ENCODE peak calls at places on chromosomes 13 and 19, in eight cellular contexts. J is suprapubic skin; O is CD4-positive, alpha-beta T cell; Y is dorsolateral prefrontal cortex; B is psoas muscle; T is fibroblast of the aortic adventitia; U is endothelial cell; N is bronchial epithelial cell. H is an unnamed sample.

GRCh38 chr13:114108894-114109293 is 23.5 kb downstream of the RASA3 start:
- DNase-seq in J (peak), O (no peak), Y (no peak), B (peak), T (no peak), U (no peak), N (no peak), H (peak)

GRCh38 chr13:83449666-83450395 is 432.4 kb downstream of the SLITRK1 start:
- DNase-seq in J (no peak), O (no peak), Y (no peak), B (no peak), T (peak), U (no peak), N (peak), H (no peak)

GRCh38 chr19:56189785-56190184 is 7.8 kb downstream of the ZSCAN5B start:
- DNase-seq in J (no peak), O (no peak), Y (no peak), B (no peak), T (no peak), U (no peak), N (no peak), H (no peak)

GRCh38 chr19:46265217-46265828 is 31.5 kb upstream of the HIF3A start:
- DNase-seq in J (no peak), O (peak), Y (peak), B (peak), T (peak), U (peak), N (peak), H (no peak)

GRCh38 chr13:23414682-23415081 is 18.8 kb downstream of the SACS start:
- DNase-seq in J (no peak), O (no peak), Y (no peak), B (no peak), T (no peak), U (no peak), N (peak), H (no peak)

GRCh38 chr13:23456437-23456836 is 22.9 kb upstream of the SACS start:
- DNase-seq in J (no peak), O (no peak), Y (no peak), B (no peak), T (no peak), U (no peak), N (no peak), H (no peak)

GRCh38 chr19:13849991-13850909 is 26.7 kb upstream of the NANOS3 start:
- DNase-seq in J (peak), O (peak), Y (peak), B (peak), T (peak), U (peak), N (no peak), H (no peak)

GRCh38 chr13:94143624-94144350 is 335.7 kb downstream of the DCT start:
- DNase-seq in J (no peak), O (no peak), Y (no peak), B (no peak), T (no peak), U (no peak), N (no peak), H (no peak)

GRCh38 chr13:41268764-41269163 is 5.4 kb upstream of the MTRF1 start:
- DNase-seq in J (no peak), O (no peak), Y (no peak), B (no peak), T (no peak), U (peak), N (no peak), H (no peak)

GRCh38 chr13:64272681-64273080 is 2857.0 kb upstream of the PCDH20 start:
- DNase-seq in J (no peak), O (no peak), Y (no peak), B (no peak), T (peak), U (no peak), N (no peak), H (no peak)

GRCh38 chr19:38298841-38299680 is 5.0 kb upstream of the C19orf33 start:
- DNase-seq in J (no peak), O (no peak), Y (no peak), B (no peak), T (peak), U (no peak), N (no peak), H (no peak)

GRCh38 chr13:82747331-82747730 is 1134.9 kb downstream of the SLITRK1 start:
- DNase-seq in J (no peak), O (no peak), Y (no peak), B (no peak), T (peak), U (no peak), N (no peak), H (no peak)

GRCh38 chr19:30044273-30045259 is 102.5 kb downstream of the URI1 start:
- DNase-seq in J (no peak), O (no peak), Y (no peak), B (no peak), T (no peak), U (no peak), N (no peak), H (no peak)

GRCh38 chr13:87999141-87999765 is 328.1 kb downstream of the SLITRK5 start:
- DNase-seq in J (no peak), O (no peak), Y (no peak), B (no peak), T (peak), U (no peak), N (peak), H (no peak)

GRCh38 chr19:40921005-40921897 is 39.2 kb upstream of the CYP2A7 start:
- DNase-seq in J (no peak), O (no peak), Y (no peak), B (no peak), T (no peak), U (no peak), N (peak), H (no peak)

GRCh38 chr13:113981201-113981605 is 7.3 kb upstream of the C13orf46 start:
- DNase-seq in J (peak), O (no peak), Y (no peak), B (peak), T (no peak), U (no peak), N (peak), H (peak)

GRCh38 chr13:89307278-89307677 is 1636.1 kb downstream of the SLITRK5 start:
- DNase-seq in J (no peak), O (no peak), Y (no peak), B (no peak), T (no peak), U (no peak), N (no peak), H (no peak)

GRCh38 chr13:23681253-23681652 is 111.0 kb downstream of the TNFRSF19 start:
- DNase-seq in J (no peak), O (no peak), Y (no peak), B (no peak), T (peak), U (no peak), N (peak), H (no peak)

GRCh38 chr13:26202365-26202972 is 19.6 kb downstream of the RNF6 start:
- DNase-seq in J (no peak), O (no peak), Y (no peak), B (no peak), T (peak), U (no peak), N (no peak), H (no peak)

GRCh38 chr13:92578358-92578757 is 648.2 kb upstream of the GPC6 start:
- DNase-seq in J (no peak), O (no peak), Y (no peak), B (no peak), T (no peak), U (no peak), N (no peak), H (no peak)

GRCh38 chr13:53782400-53783030 is 753.9 kb downstream of the OLFM4 start:
- DNase-seq in J (no peak), O (no peak), Y (no peak), B (no peak), T (peak), U (peak), N (peak), H (no peak)

GRCh38 chr13:98540476-98540875 is 36.4 kb downstream of the STK24 start:
- DNase-seq in J (no peak), O (no peak), Y (no peak), B (no peak), T (no peak), U (no peak), N (no peak), H (no peak)

GRCh38 chr19:8386990-8387389 is 3.2 kb upstream of the RAB11B start:
- DNase-seq in J (no peak), O (no peak), Y (no peak), B (no peak), T (no peak), U (no peak), N (no peak), H (no peak)

GRCh38 chr19:47821460-47822020 is at the start of gene CRX:
- DNase-seq in J (no peak), O (no peak), Y (no peak), B (no peak), T (no peak), U (no peak), N (no peak), H (no peak)

GRCh38 chr13:39105110-39105509 is 66.9 kb downstream of the NHLRC3 start:
- DNase-seq in J (no peak), O (no peak), Y (no peak), B (no peak), T (peak), U (no peak), N (peak), H (no peak)

GRCh38 chr19:12944064-12944674 is 1.5 kb upstream of the RAD23A start:
- DNase-seq in J (no peak), O (no peak), Y (no peak), B (no peak), T (no peak), U (no peak), N (no peak), H (no peak)

GRCh38 chr19:8473652-8474476 is 28.6 kb downstream of the PRAM1 start:
- DNase-seq in J (no peak), O (no peak), Y (no peak), B (no peak), T (no peak), U (no peak), N (no peak), H (no peak)

GRCh38 chr13:26051231-26052135 is at the start of gene SHISA2:
- DNase-seq in J (no peak), O (no peak), Y (peak), B (peak), T (peak), U (peak), N (peak), H (no peak)

GRCh38 chr13:31835932-31836331 is 96.6 kb downstream of the RXFP2 start:
- DNase-seq in J (no peak), O (no peak), Y (no peak), B (no peak), T (peak), U (no peak), N (peak), H (no peak)

GRCh38 chr13:74641586-74641985 is 507.4 kb upstream of the KLF12 start:
- DNase-seq in J (no peak), O (no peak), Y (no peak), B (no peak), T (peak), U (no peak), N (peak), H (no peak)

GRCh38 chr13:19239114-19239860 is 57.7 kb upstream of the TUBA3C start:
- DNase-seq in J (no peak), O (no peak), Y (no peak), B (no peak), T (no peak), U (no peak), N (no peak), H (no peak)

GRCh38 chr13:28819046-28819747 is 942 bp upstream of the MTUS2 start:
- DNase-seq in J (no peak), O (no peak), Y (no peak), B (no peak), T (peak), U (no peak), N (peak), H (no peak)

GRCh38 chr19:6412111-6412999 is 12.3 kb downstream of the KHSRP start:
- DNase-seq in J (no peak), O (peak), Y (no peak), B (no peak), T (no peak), U (peak), N (peak), H (no peak)

GRCh38 chr19:42216653-42217521 is 590 bp downstream of the DEDD2 start:
- DNase-seq in J (peak), O (peak), Y (peak), B (peak), T (peak), U (peak), N (no peak), H (no peak)

GRCh38 chr13:114106526-114106925 is 25.9 kb downstream of the RASA3 start:
- DNase-seq in J (no peak), O (no peak), Y (no peak), B (no peak), T (no peak), U (no peak), N (no peak), H (peak)

GRCh38 chr19:50835103-50835784 is 1.9 kb upstream of the KLK15 start:
- DNase-seq in J (no peak), O (no peak), Y (no peak), B (no peak), T (no peak), U (no peak), N (peak), H (peak)

GRCh38 chr19:35216833-35217707 is 11.5 kb downstream of the FAM187B start:
- DNase-seq in J (no peak), O (peak), Y (no peak), B (no peak), T (no peak), U (no peak), N (peak), H (no peak)

GRCh38 chr19:6516018-6516658 is 14.0 kb upstream of the TUBB4A start:
- DNase-seq in J (peak), O (peak), Y (peak), B (peak), T (peak), U (peak), N (peak), H (peak)

GRCh38 chr13:67229438-67230242 is 496 bp downstream of the PCDH9 start:
- DNase-seq in J (no peak), O (no peak), Y (no peak), B (no peak), T (no peak), U (peak), N (peak), H (no peak)

DNA sequence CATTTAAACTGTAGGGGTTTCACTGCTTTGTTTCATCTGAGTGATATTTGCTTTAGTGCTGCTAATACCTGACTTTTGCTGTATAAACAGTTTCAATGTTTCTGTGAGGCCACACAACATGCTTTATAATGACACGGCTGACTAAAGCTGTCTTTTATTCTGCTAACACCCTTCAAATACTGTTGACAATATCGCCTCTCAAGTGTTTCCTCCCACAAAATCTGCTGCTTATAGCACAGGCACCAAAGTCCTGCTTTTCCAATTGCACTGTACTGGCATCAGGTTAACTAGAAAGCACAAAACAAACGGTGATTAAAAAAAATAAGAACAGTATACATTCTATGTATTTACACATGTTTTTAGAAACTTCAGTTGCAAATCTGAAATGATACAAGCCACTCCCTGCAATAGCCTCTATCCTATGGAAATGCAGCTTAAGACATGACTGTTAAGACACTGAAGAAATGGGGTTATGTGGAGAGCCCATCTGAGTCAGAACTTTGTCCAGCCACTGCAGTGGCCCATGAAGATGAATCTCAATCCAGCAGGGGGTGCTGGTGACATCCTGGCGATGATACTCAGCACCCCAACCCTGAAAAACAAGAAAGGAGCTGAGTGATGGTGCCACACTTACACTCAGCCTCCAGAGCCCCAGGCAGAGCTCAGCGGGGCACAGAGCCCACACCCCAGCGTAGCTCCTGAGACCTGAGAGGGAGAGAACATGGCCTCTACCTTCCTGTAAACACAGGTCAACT is 29.4 kb downstream of the RFXAP start:
- DNase-seq in J (no peak), O (no peak), Y (no peak), B (no peak), T (no peak), U (no peak), N (no peak), H (no peak)
- TF ChIP-seq CTCF in J (no peak), O (no peak), Y (peak), B (no peak), T (peak), U (peak), N (peak), H (peak)

DNA sequence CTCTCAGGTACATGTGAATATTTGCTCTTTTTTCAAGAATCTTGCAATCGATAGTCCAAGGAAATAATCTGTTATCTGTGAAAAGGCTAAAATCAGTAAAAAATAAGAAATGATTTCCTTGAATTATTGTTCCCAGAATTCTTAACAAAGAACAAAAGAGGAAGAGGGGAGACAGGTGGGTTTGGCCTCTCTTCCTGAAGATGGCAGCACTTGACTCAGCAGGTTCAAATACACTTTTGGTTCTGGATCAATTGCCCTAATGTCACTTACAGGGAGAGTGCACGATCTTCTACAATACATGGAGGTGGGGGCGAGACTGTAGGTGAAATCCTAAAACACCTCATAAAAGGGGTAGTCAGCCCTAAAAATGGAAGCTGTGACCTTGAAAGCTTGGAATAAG is 358.7 kb downstream of the IRS2 start:
- DNase-seq in J (no peak), O (no peak), Y (no peak), B (no peak), T (no peak), U (no peak), N (no peak), H (no peak)
- TF ChIP-seq CTCF in J (no peak), O (peak), Y (no peak), B (no peak), T (no peak), U (no peak), N (no peak), H (peak)

GRCh38 chr13:95206116-95206515 is 95.1 kb downstream of the ABCC4 start:
- DNase-seq in J (no peak), O (no peak), Y (no peak), B (no peak), T (no peak), U (no peak), N (no peak), H (no peak)

GRCh38 chr13:95207769-95208366 is 93.4 kb downstream of the ABCC4 start:
- DNase-seq in J (no peak), O (no peak), Y (no peak), B (no peak), T (no peak), U (no peak), N (no peak), H (no peak)

GRCh38 chr13:95204231-95204765 is 97.0 kb downstream of the ABCC4 start:
- DNase-seq in J (no peak), O (no peak), Y (no peak), B (no peak), T (no peak), U (no peak), N (no peak), H (no peak)

GRCh38 chr13:95212962-95213850 is 88.0 kb downstream of the ABCC4 start:
- DNase-seq in J (no peak), O (no peak), Y (no peak), B (no peak), T (no peak), U (no peak), N (no peak), H (no peak)

GRCh38 chr13:95209109-95209508 is 92.1 kb downstream of the ABCC4 start:
- DNase-seq in J (no peak), O (no peak), Y (no peak), B (no peak), T (no peak), U (no peak), N (no peak), H (no peak)
- TF ChIP-seq CTCF in J (no peak), O (no peak), Y (no peak), B (no peak), T (no peak), U (no peak), N (no peak), H (no peak)

GRCh38 chr19:1840541-1841115 is 7.7 kb downstream of the REXO1 start:
- DNase-seq in J (no peak), O (no peak), Y (no peak), B (no peak), T (no peak), U (no peak), N (no peak), H (no peak)
- TF ChIP-seq CTCF in J (no peak), O (no peak), Y (no peak), B (no peak), T (no peak), U (no peak), N (no peak), H (no peak)

GRCh38 chr13:33388254-33388998 is 102.9 kb upstream of the STARD13 start:
- DNase-seq in J (no peak), O (no peak), Y (no peak), B (no peak), T (peak), U (no peak), N (peak), H (no peak)
- TF ChIP-seq CTCF in J (peak), O (no peak), Y (no peak), B (no peak), T (no peak), U (no peak), N (peak), H (no peak)

GRCh38 chr13:43785681-43786471 is 896 bp downstream of the ENOX1 start:
- DNase-seq in J (peak), O (no peak), Y (peak), B (peak), T (peak), U (peak), N (peak), H (peak)

GRCh38 chr13:43787998-43788397 is 1.2 kb upstream of the ENOX1 start:
- DNase-seq in J (no peak), O (no peak), Y (no peak), B (no peak), T (peak), U (peak), N (peak), H (no peak)

GRCh38 chr13:43786472-43786765 is 353 bp downstream of the ENOX1 start:
- DNase-seq in J (no peak), O (no peak), Y (no peak), B (no peak), T (no peak), U (no peak), N (no peak), H (peak)

GRCh38 chr13:43787518-43787891 is 733 bp upstream of the ENOX1 start:
- DNase-seq in J (no peak), O (no peak), Y (no peak), B (no peak), T (no peak), U (no peak), N (no peak), H (no peak)

GRCh38 chr13:43786766-43787517 is at the start of gene ENOX1:
- DNase-seq in J (peak), O (no peak), Y (peak), B (peak), T (peak), U (peak), N (no peak), H (peak)
- TF ChIP-seq CTCF in J (no peak), O (no peak), Y (peak), B (peak), T (peak), U (peak), N (peak), H (peak)

GRCh38 chr13:27339299-27339698 is 68.7 kb downstream of the RASL11A start:
- DNase-seq in J (no peak), O (no peak), Y (no peak), B (no peak), T (peak), U (peak), N (peak), H (no peak)
- TF ChIP-seq CTCF in J (peak), O (peak), Y (peak), B (peak), T (peak), U (peak), N (peak), H (peak)